ENCODE peak calls at places on chromosomes 4 and X, in seven cellular contexts. R is neural progenitor cell; L is activated CD4-positive, CD25-positive, alpha-beta regulatory T cell treated with anti-CD3 and anti-CD28 coated beads, Interleukin-2, amount 50 U/mL, for 72 hours; V is activated T-cell treated with anti-CD3 and anti-CD28 coated beads for 24 hours; Z is substantia nigra; K is brain microvascular endothelial cell; D is endothelial cell. N is an unnamed sample.

GRCh38 chr4:87363552-87363951 is 27.4 kb downstream of the HSD17B11 start:
- DNase-seq in R (no peak), L (no peak), V (no peak), Z (no peak), K (no peak), D (no peak), N (no peak)

GRCh38 chr4:83657336-83657735 is 121.4 kb downstream of the GPAT3 start:
- DNase-seq in R (no peak), L (no peak), V (no peak), Z (no peak), K (no peak), D (no peak), N (no peak)

GRCh38 chrX:110847334-110847733 is 51.7 kb upstream of the CHRDL1 start:
- DNase-seq in R (peak), L (no peak), V (no peak), Z (no peak), K (peak), D (peak), N (peak)

GRCh38 chr4:128823025-128823661 is 13.6 kb downstream of the JADE1 start:
- DNase-seq in R (no peak), L (no peak), V (no peak), Z (no peak), K (peak), D (no peak), N (no peak)

GRCh38 chr4:87151730-87152129 is 68.7 kb downstream of the KLHL8 start:
- DNase-seq in R (no peak), L (no peak), V (no peak), Z (no peak), K (no peak), D (no peak), N (no peak)

GRCh38 chr4:134911941-134912340 is 710.4 kb upstream of the PABPC4L start:
- DNase-seq in R (no peak), L (no peak), V (no peak), Z (no peak), K (no peak), D (no peak), N (no peak)

GRCh38 chr4:158020175-158020574 is 152.7 kb downstream of the GASK1B start:
- DNase-seq in R (no peak), L (no peak), V (no peak), Z (no peak), K (peak), D (no peak), N (no peak)

GRCh38 chr4:8044699-8045098 is 105.0 kb upstream of the AFAP1 start:
- DNase-seq in R (no peak), L (no peak), V (no peak), Z (no peak), K (no peak), D (no peak), N (no peak)

GRCh38 chr4:97759785-97760184 is 383.5 kb downstream of the STPG2 start:
- DNase-seq in R (no peak), L (no peak), V (no peak), Z (no peak), K (no peak), D (no peak), N (no peak)

GRCh38 chr4:100106982-100107381 is 83.3 kb downstream of the DDIT4L start:
- DNase-seq in R (no peak), L (no peak), V (no peak), Z (no peak), K (no peak), D (no peak), N (no peak)

GRCh38 chrX:21944136-21944615 is 3.7 kb downstream of the SMS start:
- DNase-seq in R (peak), L (no peak), V (no peak), Z (no peak), K (no peak), D (no peak), N (no peak)

GRCh38 chr4:45471335-45471734 is 652.5 kb downstream of the GABRG1 start:
- DNase-seq in R (no peak), L (no peak), V (no peak), Z (no peak), K (no peak), D (no peak), N (no peak)

GRCh38 chr4:1956631-1957030 is 52.1 kb downstream of the NELFA start:
- DNase-seq in R (no peak), L (no peak), V (no peak), Z (no peak), K (no peak), D (no peak), N (no peak)

GRCh38 chr4:4216668-4217067 is 10.1 kb downstream of the OTOP1 start:
- DNase-seq in R (no peak), L (no peak), V (no peak), Z (no peak), K (peak), D (no peak), N (no peak)

GRCh38 chrX:55279832-55280231 is 15.1 kb upstream of the PAGE3 start:
- DNase-seq in R (no peak), L (no peak), V (no peak), Z (no peak), K (no peak), D (no peak), N (no peak)

GRCh38 chrX:103488332-103488731 is 31.0 kb downstream of the RAB40A start:
- DNase-seq in R (peak), L (no peak), V (no peak), Z (no peak), K (no peak), D (no peak), N (no peak)

GRCh38 chrX:108224727-108225455 is 133.3 kb downstream of the ATG4A start:
- DNase-seq in R (peak), L (no peak), V (no peak), Z (peak), K (peak), D (peak), N (peak)

GRCh38 chr4:1350169-1350520 is 3.1 kb downstream of the UVSSA start:
- DNase-seq in R (no peak), L (no peak), V (no peak), Z (no peak), K (no peak), D (no peak), N (no peak)

GRCh38 chr4:166493828-166494432 is 620.9 kb downstream of the TLL1 start:
- DNase-seq in R (no peak), L (no peak), V (no peak), Z (no peak), K (no peak), D (no peak), N (no peak)

GRCh38 chrX:115968436-115969252 is 201.9 kb upstream of the AGTR2 start:
- DNase-seq in R (peak), L (no peak), V (no peak), Z (peak), K (no peak), D (peak), N (peak)

GRCh38 chrX:78105944-78106650 is 2.0 kb downstream of the PGK1 start:
- DNase-seq in R (no peak), L (no peak), V (no peak), Z (no peak), K (no peak), D (no peak), N (no peak)

GRCh38 chr4:5081441-5081999 is 30.2 kb downstream of the STK32B start:
- DNase-seq in R (no peak), L (no peak), V (no peak), Z (no peak), K (no peak), D (no peak), N (no peak)

GRCh38 chr4:103272174-103272573 is 74.0 kb upstream of the CENPE start:
- DNase-seq in R (no peak), L (no peak), V (no peak), Z (no peak), K (no peak), D (no peak), N (no peak)

GRCh38 chr4:184453402-184454160 is 20.8 kb downstream of the IRF2 start:
- DNase-seq in R (peak), L (no peak), V (no peak), Z (no peak), K (peak), D (peak), N (no peak)

GRCh38 chrX:9747644-9748043 is 18.0 kb downstream of the GPR143 start:
- DNase-seq in R (no peak), L (no peak), V (no peak), Z (no peak), K (no peak), D (no peak), N (no peak)

GRCh38 chr4:184824081-184824775 is 1.5 kb downstream of the ACSL1 start:
- DNase-seq in R (no peak), L (no peak), V (no peak), Z (no peak), K (no peak), D (no peak), N (no peak)

GRCh38 chrX:2662586-2662985 is 28.5 kb upstream of the CD99 start:
- DNase-seq in R (no peak), L (no peak), V (no peak), Z (no peak), K (no peak), D (no peak), N (no peak)

GRCh38 chr4:13322681-13323101 is 161.4 kb downstream of the RAB28 start:
- DNase-seq in R (no peak), L (no peak), V (no peak), Z (no peak), K (peak), D (no peak), N (no peak)

GRCh38 chrX:124415115-124415798 is 68.9 kb downstream of the SH2D1A start:
- DNase-seq in R (no peak), L (no peak), V (no peak), Z (no peak), K (no peak), D (no peak), N (no peak)

GRCh38 chr4:185013715-185014114 is 4.6 kb upstream of the HELT start:
- DNase-seq in R (no peak), L (no peak), V (no peak), Z (no peak), K (no peak), D (no peak), N (no peak)

GRCh38 chr4:186015212-186015817 is 53.6 kb upstream of the TLR3 start:
- DNase-seq in R (peak), L (no peak), V (no peak), Z (no peak), K (no peak), D (no peak), N (no peak)

GRCh38 chr4:148376151-148376550 is 66.1 kb downstream of the NR3C2 start:
- DNase-seq in R (no peak), L (no peak), V (no peak), Z (no peak), K (peak), D (no peak), N (no peak)

GRCh38 chr4:42568610-42569207 is 88.2 kb downstream of the ATP8A1 start:
- DNase-seq in R (peak), L (peak), V (peak), Z (peak), K (peak), D (peak), N (peak)

GRCh38 chr4:27096142-27096824 is 235.6 kb downstream of the STIM2 start:
- DNase-seq in R (no peak), L (no peak), V (no peak), Z (no peak), K (no peak), D (no peak), N (no peak)

GRCh38 chr4:30537462-30537861 is 182.7 kb upstream of the PCDH7 start:
- DNase-seq in R (no peak), L (no peak), V (no peak), Z (no peak), K (peak), D (no peak), N (no peak)

GRCh38 chr4:8592366-8593267 is at the start of gene CPZ:
- DNase-seq in R (peak), L (no peak), V (no peak), Z (no peak), K (peak), D (no peak), N (peak)

GRCh38 chrX:24506082-24506481 is 41.0 kb downstream of the PDK3 start:
- DNase-seq in R (no peak), L (no peak), V (no peak), Z (no peak), K (peak), D (no peak), N (no peak)